ENCODE peak calls at places on chromosomes 12 and 14, in four cellular contexts. Z is ascending aorta, S is stomach, L is Panc1. A is an unnamed sample.

GRCh38 chr14:101446387-101446969 is 114.8 kb upstream of the DIO3 start:
- DNase-seq in S (no peak), L (no peak), Z (no peak), A (no peak)

GRCh38 chr12:98893126-98893525 is 248.0 kb downstream of the APAF1 start:
- DNase-seq in Z (no peak), L (no peak), S (no peak), A (no peak)

GRCh38 chr12:102642199-102642598 is 161.8 kb upstream of the IGF1 start:
- DNase-seq in Z (no peak), S (no peak), L (no peak), A (no peak)

GRCh38 chr14:104423224-104423681 is 156.3 kb upstream of the C14orf180 start:
- DNase-seq in S (no peak), Z (no peak), L (no peak), A (no peak)

GRCh38 chr12:50509009-50509663 is 4.4 kb downstream of the DIP2B start:
- DNase-seq in S (no peak), Z (no peak), L (no peak), A (no peak)

GRCh38 chr12:104793280-104793679 is 164.8 kb downstream of the SLC41A2 start:
- DNase-seq in Z (no peak), S (no peak), L (no peak), A (no peak)

GRCh38 chr14:55451398-55451797 is 11.0 kb upstream of the TBPL2 start:
- DNase-seq in L (no peak), Z (no peak), S (no peak), A (no peak)

GRCh38 chr12:80823393-80823792 is 106.7 kb downstream of the MYF5 start:
- DNase-seq in Z (no peak), L (no peak), S (no peak), A (no peak)

GRCh38 chr12:30420561-30420960 is 275.1 kb downstream of the IPO8 start:
- DNase-seq in L (no peak), Z (no peak), S (no peak), A (no peak)

GRCh38 chr12:51323317-51323960 is 535 bp downstream of the BIN2 start:
- DNase-seq in L (no peak), Z (no peak), S (no peak), A (no peak)

GRCh38 chr12:52238206-52238840 is 5.3 kb downstream of the KRT7 start:
- DNase-seq in S (no peak), Z (no peak), L (no peak), A (no peak)

GRCh38 chr12:94195483-94195882 is 47.1 kb downstream of the PLXNC1 start:
- DNase-seq in Z (no peak), S (no peak), L (no peak), A (no peak)

GRCh38 chr12:95203477-95203843 is 13.8 kb downstream of the FGD6 start:
- DNase-seq in S (no peak), L (no peak), Z (no peak), A (no peak)

GRCh38 chr12:95205685-95206084 is 11.6 kb downstream of the FGD6 start:
- DNase-seq in Z (no peak), S (no peak), L (no peak), A (no peak)

GRCh38 chr12:95204141-95204866 is 13.0 kb downstream of the FGD6 start:
- DNase-seq in Z (peak; percentile 18), L (no peak), S (peak; percentile 30), A (no peak)

GRCh38 chr12:95206916-95207315 is 10.4 kb downstream of the FGD6 start:
- DNase-seq in S (no peak), L (no peak), Z (no peak), A (no peak)

DNA sequence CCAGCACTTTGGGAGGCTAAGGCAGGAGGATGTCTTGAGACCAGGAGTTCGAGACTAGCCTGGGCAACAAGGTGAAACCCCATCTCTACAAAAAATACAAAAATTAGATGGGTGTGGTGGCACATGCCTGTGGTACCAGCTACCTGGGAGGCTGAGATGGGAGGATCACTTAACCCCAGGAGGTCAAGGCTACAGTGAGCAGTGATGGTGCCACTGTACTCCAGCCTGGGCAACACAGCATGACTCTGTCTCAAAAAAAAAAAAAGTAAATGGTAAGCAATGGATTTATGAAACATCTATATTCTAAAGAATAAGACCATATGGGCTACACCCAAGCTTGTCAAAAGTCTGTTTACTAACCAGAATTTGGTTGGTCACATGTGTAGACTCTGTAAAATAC is 12.3 kb downstream of the FGD6 start:
- DNase-seq in L (no peak), Z (no peak), S (no peak), A (no peak)
- H3K27ac ChIP-seq in L (peak overlapping the region; percentile 98), Z (peak overlapping the region; percentile 72), S (peak overlapping the region; percentile 48), A (peak overlapping the region; percentile 76)

GRCh38 chr12:6917491-6918231 is 3.3 kb downstream of the ENO2 start:
- DNase-seq in L (no peak), S (no peak), Z (no peak), A (no peak)

GRCh38 chr12:6916426-6917200 is 2.2 kb downstream of the ENO2 start:
- DNase-seq in S (no peak), Z (no peak), L (no peak), A (no peak)

GRCh38 chr12:6914246-6914947 is at the start of gene ENO2:
- DNase-seq in L (no peak), S (peak; percentile 68), Z (peak; percentile 51), A (no peak)

GRCh38 chr12:6915789-6916285 is 1.5 kb downstream of the ENO2 start:
- DNase-seq in S (no peak), Z (no peak), L (no peak), A (no peak)

GRCh38 chr12:6915023-6915788 is 826 bp downstream of the ENO2 start:
- DNase-seq in L (no peak), S (no peak), Z (no peak), A (no peak)
- H3K27ac ChIP-seq in L (peak overlapping the region; percentile 51), S (peak overlapping the region; percentile 84), Z (peak overlapping the region; percentile 94), A (peak overlapping the region; percentile 85)

GRCh38 chr14:60106341-60106740 is 14.6 kb downstream of the PCNX4 start:
- DNase-seq in L (no peak), Z (peak; percentile 10), S (no peak), A (no peak)

GRCh38 chr14:60116181-60116580 is 24.5 kb downstream of the PCNX4 start:
- DNase-seq in S (no peak), L (no peak), Z (no peak), A (no peak)

GRCh38 chr14:60114881-60115280 is 23.2 kb downstream of the PCNX4 start:
- DNase-seq in S (no peak), Z (no peak), L (no peak), A (no peak)

GRCh38 chr14:60111732-60112131 is 20.0 kb downstream of the PCNX4 start:
- DNase-seq in Z (no peak), S (no peak), L (no peak), A (no peak)
- H3K27ac ChIP-seq in Z (no peak overlapping the region), S (no peak overlapping the region), L (no peak overlapping the region), A (no peak overlapping the region)

GRCh38 chr12:116339062-116339461 is 61.6 kb upstream of the MED13L start:
- DNase-seq in S (no peak), L (no peak), Z (no peak), A (no peak)

GRCh38 chr12:116336542-116337065 is 59.1 kb upstream of the MED13L start:
- DNase-seq in L (no peak), S (peak; percentile 31), Z (no peak), A (peak; percentile 15)

GRCh38 chr12:116338064-116338872 is 60.8 kb upstream of the MED13L start:
- DNase-seq in L (no peak), S (no peak), Z (no peak), A (no peak)

GRCh38 chr12:116339800-116340371 is 62.4 kb upstream of the MED13L start:
- DNase-seq in Z (no peak), S (no peak), L (no peak), A (no peak)

DNA sequence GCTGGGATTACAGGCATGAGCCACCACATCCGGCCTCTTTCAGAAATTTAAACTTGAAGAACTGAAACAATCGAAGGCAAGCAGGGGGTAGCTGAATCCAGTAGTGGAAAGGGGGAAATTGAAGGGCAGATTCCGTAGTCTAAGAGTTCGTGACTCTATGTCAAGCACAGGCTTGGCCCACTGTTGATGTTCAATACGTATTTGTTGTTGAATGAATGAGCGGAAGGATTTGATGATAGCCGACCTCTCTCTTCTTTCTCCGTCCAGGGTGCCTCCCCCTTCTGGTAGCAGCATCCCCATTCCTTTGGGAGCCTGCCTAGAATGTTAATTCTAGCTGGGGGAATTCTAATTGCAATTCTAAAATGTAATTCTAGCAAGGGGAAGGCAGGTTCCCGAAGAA is 59.8 kb upstream of the MED13L start:
- DNase-seq in S (no peak), L (no peak), Z (no peak), A (no peak)
- H3K27ac ChIP-seq in S (no peak overlapping the region), L (no peak overlapping the region), Z (no peak overlapping the region), A (no peak overlapping the region)

DNA sequence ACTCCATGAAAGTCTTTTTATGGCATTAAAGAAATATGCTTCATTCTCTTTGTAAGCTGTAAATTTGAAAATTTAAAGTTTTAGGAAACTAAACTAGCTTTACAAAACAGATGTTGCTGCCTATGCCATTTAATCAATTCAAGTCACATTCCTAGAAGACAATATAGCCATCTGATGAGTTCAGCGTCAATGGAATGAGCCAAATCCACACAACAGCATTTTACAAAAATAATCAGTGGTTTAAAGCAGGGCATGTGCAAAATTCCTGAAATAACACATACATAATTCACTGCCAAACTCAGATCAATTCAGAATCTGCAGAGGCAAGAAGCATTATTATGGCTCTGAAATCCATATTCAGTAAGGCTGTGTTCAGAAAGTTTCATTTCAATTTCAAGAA is 75.6 kb downstream of the MED13L start:
- DNase-seq in L (no peak), S (no peak), Z (no peak), A (no peak)
- H3K27ac ChIP-seq in L (no peak overlapping the region), S (no peak overlapping the region), Z (no peak overlapping the region), A (no peak overlapping the region)

GRCh38 chr12:2009623-2010022 is 5.4 kb upstream of the DCP1B start:
- DNase-seq in S (no peak), Z (no peak), L (no peak), A (no peak)
- H3K27ac ChIP-seq in S (peak overlapping the region; percentile 52), Z (no peak overlapping the region), L (no peak overlapping the region), A (no peak overlapping the region)